ENCODE peak calls at places on chromosomes 12 and 14, in four cellular contexts. H is A549, V is left lung, Y is dorsolateral prefrontal cortex. T is an unnamed sample.

GRCh38 chr14:78927261-78927660 is 757.1 kb downstream of the NRXN3 start:
- DNase-seq in H (no peak), V (no peak), Y (no peak), T (no peak)

GRCh38 chr14:33959692-33960151 is 8.8 kb upstream of the EGLN3 start:
- DNase-seq in H (no peak), V (no peak), Y (peak; percentile 60), T (no peak)

GRCh38 chr14:37247777-37248461 is 50.2 kb downstream of the MIPOL1 start:
- DNase-seq in H (no peak), V (no peak), Y (no peak), T (no peak)

GRCh38 chr12:24496755-24497154 is 452.1 kb downstream of the BCAT1 start:
- DNase-seq in H (no peak), V (no peak), Y (no peak), T (no peak)

GRCh38 chr14:51924600-51924999 is 64.2 kb downstream of the GNG2 start:
- DNase-seq in H (no peak), V (no peak), Y (no peak), T (no peak)

GRCh38 chr12:54017845-54018607 is 9.2 kb downstream of the HOXC8 start:
- DNase-seq in H (peak; percentile 92), V (peak; percentile 76), Y (peak; percentile 60), T (peak; percentile 86)

GRCh38 chr12:49565119-49565955 is 2.6 kb downstream of the MCRS1 start:
- DNase-seq in H (no peak), V (no peak), Y (peak; percentile 61), T (no peak)

GRCh38 chr12:49823350-49823749 is 4.9 kb downstream of the NCKAP5L start:
- DNase-seq in H (no peak), V (no peak), Y (no peak), T (no peak)

GRCh38 chr12:29901585-29901984 is 117.8 kb upstream of the TMTC1 start:
- DNase-seq in H (no peak), V (no peak), Y (no peak), T (peak; percentile 31)

GRCh38 chr12:68291396-68292036 is 38.1 kb upstream of the IL22 start:
- DNase-seq in H (no peak), V (no peak), Y (no peak), T (peak; percentile 28)

GRCh38 chr14:79951572-79951971 is 259.7 kb downstream of the DIO2 start:
- DNase-seq in H (no peak), V (no peak), Y (no peak), T (no peak)

GRCh38 chr12:17950898-17951297 is 139.1 kb downstream of the RERGL start:
- DNase-seq in H (no peak), V (no peak), Y (no peak), T (no peak)

GRCh38 chr14:98937712-98938505 is 334.1 kb downstream of the BCL11B start:
- DNase-seq in H (no peak), V (peak; percentile 5), Y (no peak), T (no peak)

GRCh38 chr14:72903707-72904106 is 9.8 kb upstream of the DPF3 start:
- DNase-seq in H (no peak), V (no peak), Y (no peak), T (no peak)

GRCh38 chr14:75430526-75430925 is 2.7 kb downstream of the JDP2 start:
- DNase-seq in H (no peak), V (no peak), Y (no peak), T (no peak)

GRCh38 chr14:36605506-36605857 is 23.1 kb upstream of the NKX2-8 start:
- DNase-seq in H (no peak), V (no peak), Y (no peak), T (peak; percentile 60)

GRCh38 chr12:83461326-83461985 is 774.8 kb downstream of the TMTC2 start:
- DNase-seq in H (no peak), V (no peak), Y (no peak), T (peak; percentile 11)

GRCh38 chr14:83548061-83548839 is 1981.7 kb upstream of the FLRT2 start:
- DNase-seq in H (no peak), V (no peak), Y (no peak), T (peak; percentile 25)

GRCh38 chr14:96167224-96168148 is 37.2 kb upstream of the BDKRB2 start:
- DNase-seq in H (peak; percentile 85), V (no peak), Y (no peak), T (peak; percentile 70)

GRCh38 chr14:37901978-37902377 is 305.7 kb upstream of the SSTR1 start:
- DNase-seq in H (no peak), V (no peak), Y (no peak), T (no peak)

GRCh38 chr14:67674139-67674479 is 323 bp downstream of the VTI1B start:
- DNase-seq in H (peak; percentile 80), V (peak; percentile 81), Y (peak; percentile 70), T (peak; percentile 74)

GRCh38 chr14:99389171-99389826 is 91.4 kb downstream of the SETD3 start:
- DNase-seq in H (peak; percentile 79), V (no peak), Y (no peak), T (peak; percentile 65)

GRCh38 chr14:40494483-40494882 is 1062.2 kb upstream of the FBXO33 start:
- DNase-seq in H (no peak), V (no peak), Y (no peak), T (peak; percentile 8)

GRCh38 chr14:35682802-35683201 is 126.3 kb downstream of the RALGAPA1 start:
- DNase-seq in H (no peak), V (no peak), Y (no peak), T (no peak)

GRCh38 chr12:78035913-78036658 is 205.4 kb downstream of the NAV3 start:
- DNase-seq in H (no peak), V (peak; percentile 30), Y (peak; percentile 55), T (no peak)

DNA sequence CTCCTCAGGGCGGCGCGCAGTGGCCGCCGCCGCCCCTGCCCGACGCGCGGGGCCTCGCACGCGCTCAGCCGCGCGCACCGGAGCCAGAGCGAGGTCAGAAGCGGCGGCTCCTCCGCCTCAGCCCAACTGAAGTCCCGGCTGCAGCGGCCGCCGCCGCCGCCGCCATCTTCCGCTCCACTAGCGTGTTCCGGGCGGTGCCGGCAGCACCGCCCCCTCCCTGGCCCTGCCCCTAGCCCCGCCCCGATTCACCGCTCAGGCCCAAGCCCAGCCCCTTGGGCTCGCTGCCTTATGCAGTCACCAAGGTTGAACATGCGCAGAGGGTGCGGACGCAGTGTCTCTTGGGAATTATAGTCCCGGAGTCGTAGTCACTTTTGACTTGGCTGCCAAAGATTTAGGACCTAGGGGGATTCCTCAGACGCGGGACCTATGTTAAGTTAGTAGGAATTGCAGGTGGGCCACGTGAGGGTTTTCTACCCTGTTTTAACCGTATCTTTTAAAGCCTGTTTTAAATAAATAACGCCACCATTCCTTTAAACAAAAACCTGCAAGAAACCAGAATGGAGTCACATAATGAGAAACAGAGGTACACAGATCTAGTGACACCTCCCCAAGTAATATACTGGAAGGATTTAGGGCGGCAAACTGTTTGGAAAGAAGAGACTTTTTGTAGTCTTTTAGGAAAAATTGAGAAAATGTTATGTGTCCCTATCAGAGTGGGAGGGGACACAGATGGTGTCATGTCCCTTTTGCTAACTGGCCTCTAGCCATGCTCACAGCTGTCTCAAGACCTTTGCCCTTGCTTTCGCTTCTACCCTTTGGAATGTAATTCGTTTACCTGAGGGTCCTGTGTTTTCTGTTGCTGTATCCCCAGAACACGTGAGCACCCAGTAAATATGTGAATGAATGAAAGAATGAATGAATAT is at the start of gene PPTC7:
- DNase-seq in H (peak; percentile 89), V (peak; percentile 98), Y (peak; percentile 96), T (peak; percentile 99)
- TF ChIP-seq CTCF in H (no peak), V (no peak), Y (no peak), T (no peak)

DNA sequence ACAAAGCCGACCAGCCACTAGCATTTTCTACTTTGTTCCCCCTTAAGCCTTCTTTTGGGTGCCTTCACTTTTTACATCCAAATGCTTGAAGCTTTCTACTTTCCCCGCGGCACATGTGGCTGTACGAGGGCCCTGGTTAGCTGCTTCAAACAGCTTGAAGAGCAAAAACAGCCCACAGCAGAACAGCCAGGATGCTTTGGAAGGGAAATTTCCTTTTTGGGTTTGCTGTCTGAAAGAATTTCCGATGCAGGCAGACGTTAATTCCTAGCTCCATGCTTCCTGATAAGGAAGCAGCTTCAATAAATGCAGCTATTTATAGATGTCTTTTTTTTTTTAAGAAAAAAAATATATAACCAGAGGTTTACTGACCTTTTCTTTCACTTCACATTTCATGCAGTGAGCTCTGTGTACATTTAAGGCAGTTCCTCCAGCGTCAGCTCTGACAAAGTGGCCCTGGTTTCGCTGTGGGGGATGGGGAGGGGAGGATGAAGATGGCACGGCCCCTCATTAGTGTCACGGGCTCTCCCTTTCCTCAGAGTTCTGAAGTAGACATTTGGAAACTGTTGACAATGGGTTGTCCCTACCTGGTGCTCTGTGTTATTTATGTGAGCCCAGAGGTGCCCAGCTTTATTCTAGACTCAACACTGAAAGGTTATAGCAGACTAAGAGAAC is 109.5 kb downstream of the ETV6 start:
- DNase-seq in H (no peak), V (peak; percentile 47), Y (no peak), T (no peak)
- H3K27ac ChIP-seq in H (no peak overlapping the region), V (peak overlapping the region; percentile 70), Y (peak overlapping the region; percentile 74), T (no peak overlapping the region)

GRCh38 chr12:22172501-22172900 is 126.5 kb downstream of the CMAS start:
- DNase-seq in H (no peak), V (no peak), Y (no peak), T (no peak)

GRCh38 chr12:22169281-22169824 is 123.3 kb downstream of the CMAS start:
- DNase-seq in H (no peak), V (no peak), Y (no peak), T (no peak)

DNA sequence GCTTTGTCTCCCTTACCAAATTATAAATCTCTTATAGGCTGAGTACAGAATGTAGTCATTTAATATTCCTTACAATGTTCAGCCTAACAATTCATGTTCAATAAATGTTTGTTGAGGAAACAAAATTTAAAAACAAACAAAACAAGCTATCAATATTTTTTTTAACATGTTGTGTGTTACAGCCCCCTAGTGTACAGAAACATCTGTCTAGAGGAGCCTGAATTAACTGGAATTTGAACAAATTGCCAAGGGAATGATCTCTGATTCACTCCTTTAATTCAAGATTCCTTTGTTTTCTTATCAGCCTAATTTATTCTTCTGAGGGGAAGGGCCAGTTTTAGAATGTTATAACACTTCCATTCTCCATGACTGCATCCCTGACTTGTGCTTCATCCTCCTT is 127.1 kb downstream of the CMAS start:
- DNase-seq in H (peak; percentile 3), V (no peak), Y (no peak), T (no peak)
- TF ChIP-seq CTCF in H (no peak), V (no peak), Y (no peak), T (peak; percentile 37)

GRCh38 chr12:65853489-65854157 is 29.3 kb downstream of the HMGA2 start:
- DNase-seq in H (no peak), V (no peak), Y (no peak), T (no peak)
- H3K27ac ChIP-seq in H (no peak overlapping the region), V (no peak overlapping the region), Y (no peak overlapping the region), T (peak overlapping the region; percentile 12)

T was measured in PC-3.